ENCODE peak calls at places on chromosomes 3 and 15, in four cellular contexts. U is NCI-H1105, M is GM19239, D is M059J. C is an unnamed sample.

GRCh38 chr3:195546130-195546560 is 3.0 kb upstream of the PPP1R2 start:
- DNase-seq in U (no peak), M (no peak), D (peak), C (no peak)

GRCh38 chr15:64583519-64583918 is 123.1 kb downstream of the ZNF609 start:
- DNase-seq in U (no peak), M (no peak), D (no peak), C (no peak)

GRCh38 chr3:16461463-16462245 is 51.8 kb downstream of the RFTN1 start:
- DNase-seq in U (peak), M (no peak), D (no peak), C (no peak)

GRCh38 chr15:82680200-82681102 is 29.2 kb downstream of the AP3B2 start:
- DNase-seq in U (peak), M (peak), D (no peak), C (peak)

GRCh38 chr3:58260261-58260731 is 22.7 kb downstream of the ABHD6 start:
- DNase-seq in U (no peak), M (no peak), D (peak), C (no peak)

GRCh38 chr15:36996538-36997181 is 103.7 kb downstream of the MEIS2 start:
- DNase-seq in U (no peak), M (no peak), D (no peak), C (no peak)

GRCh38 chr3:107660316-107660976 is 137.7 kb downstream of the BBX start:
- DNase-seq in U (no peak), M (no peak), D (peak), C (no peak)

GRCh38 chr3:42518800-42519567 is 16.5 kb downstream of the VIPR1 start:
- DNase-seq in U (no peak), M (no peak), D (no peak), C (no peak)

GRCh38 chr3:6273878-6274277 is 587.0 kb upstream of the GRM7 start:
- DNase-seq in U (no peak), M (no peak), D (no peak), C (no peak)

GRCh38 chr15:25527118-25527517 is 88.3 kb upstream of the UBE3A start:
- DNase-seq in U (no peak), M (no peak), D (no peak), C (no peak)

GRCh38 chr15:27592036-27592725 is 506.9 kb downstream of the OCA2 start:
- DNase-seq in U (no peak), M (no peak), D (no peak), C (no peak)

GRCh38 chr3:158918008-158918407 is 116.2 kb downstream of the MFSD1 start:
- DNase-seq in U (peak), M (peak), D (peak), C (peak)

GRCh38 chr15:80246425-80246894 is 5.6 kb downstream of the CTXND1 start:
- DNase-seq in U (no peak), M (no peak), D (peak), C (no peak)

GRCh38 chr3:19531426-19531825 is 383.1 kb downstream of the KCNH8 start:
- DNase-seq in U (no peak), M (no peak), D (no peak), C (no peak)

GRCh38 chr3:112647122-112647521 is 6.2 kb upstream of the CCDC80 start:
- DNase-seq in U (no peak), M (no peak), D (peak), C (no peak)

GRCh38 chr15:28456476-28457395 is 76.0 kb downstream of the GOLGA8G start:
- DNase-seq in U (no peak), M (no peak), D (no peak), C (no peak)

GRCh38 chr15:77506311-77507150 is 85.8 kb downstream of the HMG20A start:
- DNase-seq in U (peak), M (no peak), D (no peak), C (no peak)

GRCh38 chr15:80068578-80068977 is 9.1 kb downstream of the ZFAND6 start:
- DNase-seq in U (no peak), M (no peak), D (peak), C (no peak)

GRCh38 chr3:8567784-8568575 is 66.4 kb downstream of the LMCD1 start:
- DNase-seq in U (no peak), M (no peak), D (no peak), C (no peak)

GRCh38 chr3:131403216-131403895 is 21.8 kb downstream of the NUDT16 start:
- DNase-seq in U (no peak), M (no peak), D (peak), C (no peak)

GRCh38 chr3:130345487-130346079 is at the start of gene COL6A5:
- DNase-seq in U (peak), M (no peak), D (no peak), C (peak)

GRCh38 chr15:74178326-74179100 is 5.0 kb downstream of the ISLR start:
- DNase-seq in U (no peak), M (no peak), D (no peak), C (no peak)

GRCh38 chr15:80468776-80469175 is 64.6 kb downstream of the ARNT2 start:
- DNase-seq in U (no peak), M (no peak), D (no peak), C (no peak)

GRCh38 chr3:45597166-45597565 is 2.6 kb downstream of the LIMD1 start:
- DNase-seq in U (no peak), M (no peak), D (peak), C (no peak)

GRCh38 chr15:59013246-59013645 is 25.8 kb downstream of the RNF111 start:
- DNase-seq in U (no peak), M (no peak), D (no peak), C (no peak)

GRCh38 chr3:39065197-39065596 is 13.4 kb downstream of the WDR48 start:
- DNase-seq in U (no peak), M (peak), D (peak), C (peak)

GRCh38 chr3:48112813-48113212 is 75.4 kb downstream of the CDC25A start:
- DNase-seq in U (no peak), M (no peak), D (no peak), C (no peak)

GRCh38 chr15:60575995-60576394 is 97.1 kb upstream of the ICE2 start:
- DNase-seq in U (no peak), M (no peak), D (peak), C (no peak)

GRCh38 chr3:54146383-54147239 is 24.3 kb downstream of the CACNA2D3 start:
- DNase-seq in U (peak), M (no peak), D (peak), C (peak)

GRCh38 chr3:69675773-69676660 is 63.2 kb upstream of the MITF start:
- DNase-seq in U (peak), M (no peak), D (no peak), C (no peak)

GRCh38 chr3:2262204-2262603 is 163.5 kb downstream of the CNTN4 start:
- DNase-seq in U (no peak), M (no peak), D (no peak), C (no peak)

GRCh38 chr3:102512734-102513518 is 78.1 kb downstream of the ZPLD1 start:
- DNase-seq in U (no peak), M (no peak), D (peak), C (no peak)

GRCh38 chr3:64079369-64080160 is 56.3 kb upstream of the PSMD6 start:
- DNase-seq in U (no peak), M (no peak), D (peak), C (no peak)

GRCh38 chr3:107242579-107242978 is 134.7 kb upstream of the CCDC54 start:
- DNase-seq in U (peak), M (no peak), D (no peak), C (no peak)

C was measured in H1.